ENCODE peak calls at places on chromosomes 6 and 20, in seven cellular contexts. J is SK-MEL-5, B is mammary epithelial cell, E is anterior cingulate cortex, R is EL, L is erythroblast, G is islet precursor cell. V is an unnamed sample.

GRCh38 chr6:30396833-30397479 is 52.0 kb downstream of the RPP21 start:
- DNase-seq in L (peak; percentile 70), E (peak; percentile 64), R (peak; percentile 73), B (peak; percentile 32), J (peak; percentile 84), G (peak; percentile 91), V (peak; percentile 65)

GRCh38 chr6:36536873-36537547 is 10.3 kb downstream of the STK38 start:
- DNase-seq in J (no peak), E (no peak), R (no peak), B (no peak), L (no peak), G (no peak), V (no peak)

GRCh38 chr20:6829510-6830116 is 62.1 kb downstream of the BMP2 start:
- DNase-seq in G (no peak), B (peak; percentile 54), E (no peak), J (peak; percentile 30), R (no peak), L (no peak), V (no peak)

GRCh38 chr6:83403191-83403590 is 27.7 kb downstream of the ME1 start:
- DNase-seq in E (no peak), G (no peak), J (no peak), R (peak; percentile 52), B (no peak), L (no peak), V (no peak)

GRCh38 chr6:33995046-33995872 is 150.6 kb downstream of the GRM4 start:
- DNase-seq in B (no peak), R (no peak), J (no peak), G (no peak), L (no peak), E (no peak), V (no peak)

GRCh38 chr6:170295519-170296422 is 4.9 kb upstream of the DLL1 start:
- DNase-seq in E (peak; percentile 58), R (no peak), B (peak; percentile 59), L (peak; percentile 14), G (peak; percentile 72), J (no peak), V (no peak)

GRCh38 chr6:168968228-168968627 is 285.4 kb downstream of the THBS2 start:
- DNase-seq in G (no peak), E (no peak), R (peak; percentile 95), B (peak; percentile 28), J (peak; percentile 54), L (no peak), V (no peak)

GRCh38 chr6:44203955-44204354 is 12.8 kb upstream of the MYMX start:
- DNase-seq in L (no peak), E (no peak), G (peak; percentile 75), B (no peak), R (no peak), J (no peak), V (no peak)

GRCh38 chr20:25278636-25279361 is 30.9 kb downstream of the PYGB start:
- DNase-seq in G (peak; percentile 41), R (no peak), B (no peak), E (no peak), J (no peak), L (no peak), V (no peak)

GRCh38 chr20:15446373-15446772 is 1109.0 kb upstream of the FLRT3 start:
- DNase-seq in R (no peak), L (no peak), B (peak; percentile 84), J (no peak), G (no peak), E (no peak), V (no peak)

GRCh38 chr6:149332602-149333311 is 15.2 kb downstream of the TAB2 start:
- DNase-seq in G (no peak), B (no peak), E (no peak), J (no peak), L (no peak), R (no peak), V (no peak)

GRCh38 chr6:118980063-118980462 is 45.1 kb upstream of the MCM9 start:
- DNase-seq in J (no peak), E (no peak), R (peak; percentile 5), L (peak; percentile 4), B (peak; percentile 1), G (no peak), V (no peak)

GRCh38 chr6:131807644-131808459 is at the start of gene ENPP1:
- DNase-seq in R (peak; percentile 83), J (peak; percentile 68), E (peak; percentile 67), B (peak; percentile 39), G (peak; percentile 84), L (peak; percentile 64), V (peak; percentile 49)

GRCh38 chr20:10553326-10553984 is 118.3 kb downstream of the SLX4IP start:
- DNase-seq in E (peak; percentile 30), B (peak; percentile 69), G (peak; percentile 76), J (peak; percentile 82), R (peak; percentile 69), L (peak; percentile 65), V (no peak)

GRCh38 chr6:133889557-133890301 is 816 bp downstream of the TCF21 start:
- DNase-seq in B (no peak), E (no peak), R (no peak), J (no peak), G (peak; percentile 87), L (no peak), V (no peak)

GRCh38 chr20:57848282-57848681 is 138.5 kb upstream of the PMEPA1 start:
- DNase-seq in G (no peak), E (no peak), R (no peak), J (no peak), L (no peak), B (no peak), V (no peak)

GRCh38 chr6:121760640-121761213 is 325.3 kb downstream of the GJA1 start:
- DNase-seq in E (no peak), J (no peak), B (no peak), G (peak; percentile 54), L (no peak), R (no peak), V (no peak)

GRCh38 chr6:4554645-4555044 is 221.6 kb upstream of the CDYL start:
- DNase-seq in L (no peak), E (no peak), J (no peak), G (peak; percentile 22), B (no peak), R (no peak), V (no peak)

GRCh38 chr6:25883991-25884390 is 9.9 kb upstream of the SLC17A3 start:
- DNase-seq in L (no peak), J (no peak), E (no peak), R (peak; percentile 88), G (no peak), B (peak; percentile 61), V (no peak)

GRCh38 chr6:149093643-149094042 is 223.9 kb upstream of the TAB2 start:
- DNase-seq in E (no peak), J (no peak), R (peak; percentile 84), G (no peak), B (no peak), L (no peak), V (no peak)

GRCh38 chr6:30897882-30898281 is 10.1 kb upstream of the GTF2H4 start:
- DNase-seq in J (no peak), G (no peak), R (no peak), E (no peak), B (no peak), L (no peak), V (no peak)

GRCh38 chr20:44187763-44188709 is 1.0 kb upstream of the JPH2 start:
- DNase-seq in R (peak; percentile 78), J (no peak), B (peak; percentile 27), E (no peak), G (no peak), L (no peak), V (no peak)

GRCh38 chr6:169792306-169793015 is 41.0 kb downstream of the ERMARD start:
- DNase-seq in G (peak; percentile 33), J (no peak), E (no peak), L (no peak), R (no peak), B (no peak), V (no peak)

GRCh38 chr20:61786230-61786629 is 279.5 kb downstream of the TAF4 start:
- DNase-seq in R (no peak), L (no peak), E (no peak), G (no peak), B (no peak), J (no peak), V (no peak)

GRCh38 chr20:2420510-2420909 is 39.8 kb downstream of the TGM6 start:
- DNase-seq in G (no peak), L (no peak), J (no peak), B (no peak), R (no peak), E (no peak), V (no peak)

GRCh38 chr6:3808189-3808588 is 41.0 kb upstream of the FAM50B start:
- DNase-seq in L (no peak), J (no peak), E (no peak), B (no peak), G (no peak), R (peak; percentile 45), V (no peak)

GRCh38 chr6:161009991-161010390 is 18.4 kb downstream of the MAP3K4 start:
- DNase-seq in R (peak; percentile 53), E (no peak), J (no peak), G (no peak), L (no peak), B (no peak), V (no peak)

V was measured in amygdala.